ENCODE peak calls at places on chromosomes 12 and 14, in five cellular contexts. J, D, X, Q and C are unnamed samples.

GRCh38 chr14:69693145-69693544 is 73.8 kb upstream of the SRSF5 start:
- DNase-seq in X (no peak), J (no peak), D (no peak), Q (no peak), C (no peak)

GRCh38 chr12:124518051-124518932 is 49.1 kb downstream of the NCOR2 start:
- DNase-seq in X (peak; percentile 99), J (peak; percentile 97), D (peak; percentile 63), Q (peak; percentile 100), C (peak; percentile 100)

GRCh38 chr12:98653866-98654493 is 8.9 kb downstream of the APAF1 start:
- DNase-seq in D (peak; percentile 59), Q (no peak), J (peak; percentile 23), X (no peak), C (no peak)

GRCh38 chr12:92905258-92905810 is 23.8 kb downstream of the EEA1 start:
- DNase-seq in Q (no peak), X (no peak), D (no peak), J (no peak), C (no peak)

GRCh38 chr12:125129592-125130255 is 64.5 kb downstream of the AACS start:
- DNase-seq in J (no peak), D (no peak), X (no peak), Q (no peak), C (no peak)

GRCh38 chr12:223751-224240 is 9.8 kb upstream of the SLC6A12 start:
- DNase-seq in D (no peak), Q (no peak), X (no peak), J (no peak), C (peak; percentile 55)

GRCh38 chr14:68704736-68705720 is 87.8 kb downstream of the ZFP36L1 start:
- DNase-seq in D (no peak), X (no peak), J (peak; percentile 63), Q (peak; percentile 56), C (no peak)

GRCh38 chr14:80567905-80568512 is 356.7 kb upstream of the DIO2 start:
- DNase-seq in X (no peak), D (peak; percentile 14), Q (no peak), J (peak; percentile 96), C (no peak)

GRCh38 chr12:131471271-131471905 is 239.5 kb upstream of the SFSWAP start:
- DNase-seq in D (peak; percentile 41), X (no peak), Q (no peak), J (no peak), C (no peak)

GRCh38 chr14:36426836-36427235 is 93.2 kb downstream of the NKX2-1 start:
- DNase-seq in J (no peak), Q (no peak), D (no peak), X (no peak), C (no peak)

GRCh38 chr14:67562025-67562775 is 29.1 kb downstream of the PLEKHH1 start:
- DNase-seq in Q (no peak), D (no peak), X (no peak), J (no peak), C (no peak)

GRCh38 chr12:22160396-22161003 is 114.5 kb downstream of the CMAS start:
- DNase-seq in D (no peak), Q (no peak), J (no peak), X (no peak), C (no peak)

GRCh38 chr14:99892406-99892805 is 99.2 kb downstream of the EML1 start:
- DNase-seq in Q (no peak), J (no peak), D (no peak), X (no peak), C (no peak)

GRCh38 chr14:20614038-20614840 is 23.1 kb upstream of the RNASE12 start:
- DNase-seq in J (no peak), X (no peak), D (no peak), Q (peak; percentile 54), C (no peak)

GRCh38 chr12:9707356-9707755 is 25.5 kb downstream of the CLECL1 start:
- DNase-seq in J (no peak), X (no peak), D (no peak), Q (no peak), C (no peak)

GRCh38 chr12:124536613-124537012 is 30.8 kb downstream of the NCOR2 start:
- DNase-seq in D (no peak), Q (no peak), J (no peak), X (no peak), C (no peak)

GRCh38 chr14:90627478-90627877 is 188.8 kb downstream of the TTC7B start:
- DNase-seq in J (no peak), D (no peak), X (no peak), Q (no peak), C (no peak)

GRCh38 chr14:90624228-90624627 is 192.0 kb downstream of the TTC7B start:
- DNase-seq in D (no peak), Q (no peak), X (no peak), J (peak; percentile 75), C (peak; percentile 71)

GRCh38 chr14:90624732-90625444 is 191.3 kb downstream of the TTC7B start:
- DNase-seq in X (no peak), D (peak; percentile 67), Q (no peak), J (no peak), C (peak; percentile 52)

GRCh38 chr14:90626550-90626949 is 189.7 kb downstream of the TTC7B start:
- DNase-seq in Q (no peak), J (no peak), X (no peak), D (no peak), C (peak; percentile 69)

GRCh38 chr14:90625445-90625844 is 190.8 kb downstream of the TTC7B start:
- DNase-seq in Q (no peak), J (no peak), X (no peak), D (no peak), C (peak; percentile 50)
- H3K4me1 ChIP-seq in Q (no peaks in the 10 kb centered on the region), J (peaks cover 18% of the 10 kb centered on the region), X (peaks cover 33% of the 10 kb centered on the region), D (no peaks in the 10 kb centered on the region), C (peaks cover 16% of the 10 kb centered on the region)

GRCh38 chr12:12542286-12542685 is 20.4 kb downstream of the DUSP16 start:
- DNase-seq in Q (no peak), X (no peak), D (no peak), J (no peak), C (no peak)

GRCh38 chr12:12540261-12541013 is 22.2 kb downstream of the DUSP16 start:
- DNase-seq in Q (no peak), D (no peak), X (no peak), J (no peak), C (no peak)

GRCh38 chr12:12541782-12542181 is 20.9 kb downstream of the DUSP16 start:
- DNase-seq in D (no peak), J (no peak), Q (no peak), X (no peak), C (no peak)

GRCh38 chr12:12543959-12544358 is 18.7 kb downstream of the DUSP16 start:
- DNase-seq in D (no peak), Q (no peak), X (no peak), J (no peak), C (no peak)

GRCh38 chr12:12542964-12543363 is 19.7 kb downstream of the DUSP16 start:
- DNase-seq in X (no peak), D (no peak), Q (no peak), J (peak; percentile 18), C (no peak)
- H3K4me1 ChIP-seq in X (peaks cover 15% of the 10 kb centered on the region), D (no peaks in the 10 kb centered on the region), Q (no peaks in the 10 kb centered on the region), J (no peaks in the 10 kb centered on the region), C (peaks cover 4% of the 10 kb centered on the region)

DNA sequence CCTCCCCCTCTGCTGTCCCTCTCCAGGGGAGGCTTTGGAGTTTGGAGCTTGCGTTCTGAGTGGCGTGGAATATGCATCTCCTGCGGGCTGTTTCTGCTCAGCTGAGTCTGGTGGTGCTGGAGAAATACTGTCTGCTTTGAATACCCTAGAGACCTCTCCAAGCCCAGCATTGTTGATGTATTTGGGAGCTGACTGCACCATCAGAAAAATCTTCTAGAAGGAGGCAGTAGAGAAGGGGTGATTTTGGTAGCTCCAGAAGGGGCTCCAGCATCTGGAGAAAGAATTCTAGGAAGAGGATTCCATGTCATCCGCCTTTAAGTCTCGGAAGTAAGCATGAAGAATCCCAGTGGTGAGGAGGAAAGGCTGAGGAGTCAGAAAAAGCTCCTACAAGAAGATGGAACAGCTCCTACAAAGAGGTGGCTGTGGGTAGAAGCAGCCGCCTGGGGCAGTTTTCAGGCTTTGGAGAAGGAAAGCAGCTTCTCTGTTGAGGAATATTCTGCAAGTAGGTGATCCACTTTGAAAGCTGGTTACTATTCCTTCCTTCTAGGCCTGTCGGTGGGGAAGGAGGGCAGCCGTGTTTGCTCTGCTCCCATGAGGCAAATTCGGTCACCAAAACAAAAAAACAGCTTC is 9.7 kb downstream of the MLXIP start:
- DNase-seq in J (no peak), Q (no peak), X (no peak), D (no peak), C (no peak)
- H3K4me1 ChIP-seq in J (no peaks in the 10 kb centered on the region), Q (peaks cover 22% of the 10 kb centered on the region), X (peaks cover 77% of the 10 kb centered on the region), D (no peaks in the 10 kb centered on the region), C (peaks cover 12% of the 10 kb centered on the region)

GRCh38 chr12:26102954-26103353 is 21.9 kb downstream of the BHLHE41 start:
- DNase-seq in X (no peak), D (no peak), Q (no peak), J (no peak), C (no peak)
- H3K4me1 ChIP-seq in X (no peaks in the 10 kb centered on the region), D (peaks cover 5% of the 10 kb centered on the region), Q (peaks cover 6% of the 10 kb centered on the region), J (peaks cover 8% of the 10 kb centered on the region), C (no peaks in the 10 kb centered on the region)

DNA sequence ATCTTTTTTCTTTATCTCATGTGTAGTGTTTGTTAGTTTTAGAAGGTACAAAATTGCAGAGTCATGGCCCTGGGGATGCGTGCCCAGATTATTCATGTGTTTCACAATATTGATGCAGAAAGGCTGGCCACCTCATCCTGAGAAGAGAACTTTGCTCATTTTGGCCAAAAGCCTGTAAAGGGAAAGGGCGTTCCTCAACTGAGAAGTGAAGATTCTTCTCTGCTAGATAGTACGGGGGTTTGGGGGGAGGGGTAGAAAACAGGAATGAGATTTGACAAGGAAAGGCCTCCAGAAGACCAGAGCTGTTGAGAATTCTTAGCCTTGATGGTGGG is 1.7 kb downstream of the MGST1 start:
- DNase-seq in D (peak; percentile 76), X (peak; percentile 21), Q (peak; percentile 69), J (peak; percentile 85), C (no peak)
- H3K4me1 ChIP-seq in D (peaks cover 3% of the 10 kb centered on the region), X (peaks cover 3% of the 10 kb centered on the region), Q (no peaks in the 10 kb centered on the region), J (peaks cover 29% of the 10 kb centered on the region), C (no peaks in the 10 kb centered on the region)

GRCh38 chr12:55336002-55336401 is 5.5 kb downstream of the OR6C3 start:
- DNase-seq in Q (no peak), J (no peak), D (no peak), X (no peak), C (no peak)
- H3K4me1 ChIP-seq in Q (no peaks in the 10 kb centered on the region), J (no peaks in the 10 kb centered on the region), D (no peaks in the 10 kb centered on the region), X (no peaks in the 10 kb centered on the region), C (no peaks in the 10 kb centered on the region)

DNA sequence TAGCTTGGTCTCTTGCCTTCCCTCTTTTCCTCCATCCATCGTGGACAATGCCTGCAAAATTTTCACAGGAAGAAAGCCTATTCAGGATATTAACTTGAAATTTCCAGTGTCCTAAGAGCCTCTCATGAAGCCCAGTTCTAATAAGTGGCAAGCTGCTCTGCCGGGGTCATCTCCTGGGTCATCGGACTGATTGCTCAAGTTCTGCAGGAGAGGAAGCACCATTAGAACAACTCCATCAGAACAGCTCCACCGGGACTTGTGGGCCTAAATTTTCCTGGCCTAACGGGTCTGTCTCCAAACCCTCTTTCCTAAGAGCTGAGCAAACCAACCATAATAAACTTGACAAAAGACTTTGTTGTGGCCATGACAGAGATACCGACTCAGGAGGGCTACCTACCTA is 13.9 kb downstream of the ERG28 start:
- DNase-seq in D (no peak), X (no peak), Q (no peak), J (no peak), C (no peak)
- H3K4me1 ChIP-seq in D (peaks cover 17% of the 10 kb centered on the region), X (peaks cover 8% of the 10 kb centered on the region), Q (no peaks in the 10 kb centered on the region), J (peaks cover 38% of the 10 kb centered on the region), C (peaks cover 6% of the 10 kb centered on the region)

DNA sequence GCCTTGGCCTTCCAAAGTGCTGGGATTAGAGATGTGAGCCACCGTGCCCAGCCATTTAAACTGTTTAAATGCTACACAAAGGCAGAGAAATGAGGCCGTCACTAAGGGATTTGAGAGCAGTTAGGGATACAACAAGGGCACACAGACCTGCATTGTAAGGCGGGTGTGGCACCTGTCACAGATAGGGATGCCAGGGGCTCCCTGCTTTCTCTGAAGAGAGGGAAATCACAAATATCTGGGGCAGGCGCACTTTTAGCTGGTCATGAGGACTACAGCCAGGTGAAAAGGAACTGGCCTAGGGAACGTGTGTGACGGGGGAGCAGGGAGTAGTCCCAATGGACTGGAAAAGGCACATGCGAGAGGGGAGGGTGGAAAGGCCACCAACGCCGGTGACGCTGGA is 9.7 kb downstream of the SSH1 start:
- DNase-seq in Q (no peak), X (no peak), D (no peak), J (no peak), C (no peak)
- H3K4me1 ChIP-seq in Q (no peaks in the 10 kb centered on the region), X (peaks cover 70% of the 10 kb centered on the region), D (no peaks in the 10 kb centered on the region), J (peaks cover 11% of the 10 kb centered on the region), C (peaks cover 9% of the 10 kb centered on the region)